ENCODE peak calls at places on chromosomes 2 and 18, in seven cellular contexts. One of them, this sample, is unnamed.

GRCh38 chr18:35131387-35132283 is 90.4 kb downstream of the MAPRE2 start:
- DNase-seq in esophagus squamous epithelium: no peak
- DNase-seq in GM12865: no peak
- DNase-seq in NCI-H1694 treated with DMSO at 0.1 percent for 48 hours: no peak
- DNase-seq in NCI-H1105: no peak
- DNase-seq in thoracic aorta: no peak
- DNase-seq in psoas muscle: no peak
- DNase-seq in this sample: no peak

GRCh38 chr2:241207151-241207550 is 18.7 kb downstream of the ANO7 start:
- DNase-seq in esophagus squamous epithelium: no peak
- DNase-seq in GM12865: no peak
- DNase-seq in NCI-H1694 treated with DMSO at 0.1 percent for 48 hours: no peak
- DNase-seq in NCI-H1105: no peak
- DNase-seq in thoracic aorta: no peak
- DNase-seq in psoas muscle: no peak
- DNase-seq in this sample: no peak

GRCh38 chr18:75336767-75337166 is 90.7 kb downstream of the SMIM21 start:
- DNase-seq in esophagus squamous epithelium: no peak
- DNase-seq in GM12865: no peak
- DNase-seq in NCI-H1694 treated with DMSO at 0.1 percent for 48 hours: no peak
- DNase-seq in NCI-H1105: no peak
- DNase-seq in thoracic aorta: no peak
- DNase-seq in psoas muscle: no peak
- DNase-seq in this sample: no peak

GRCh38 chr2:191251014-191251413 is 5.8 kb downstream of the MYO1B start:
- DNase-seq in esophagus squamous epithelium: no peak
- DNase-seq in GM12865: no peak
- DNase-seq in NCI-H1694 treated with DMSO at 0.1 percent for 48 hours: no peak
- DNase-seq in NCI-H1105: no peak
- DNase-seq in thoracic aorta: no peak
- DNase-seq in psoas muscle: no peak
- DNase-seq in this sample: no peak

GRCh38 chr2:21372654-21373053 is 248.9 kb downstream of the TDRD15 start:
- DNase-seq in esophagus squamous epithelium: no peak
- DNase-seq in GM12865: peak; percentile 26
- DNase-seq in NCI-H1694 treated with DMSO at 0.1 percent for 48 hours: peak; percentile 55
- DNase-seq in NCI-H1105: no peak
- DNase-seq in thoracic aorta: no peak
- DNase-seq in psoas muscle: no peak
- DNase-seq in this sample: peak; percentile 1

GRCh38 chr2:172817411-172817810 is 81.8 kb downstream of the RAPGEF4 start:
- DNase-seq in esophagus squamous epithelium: no peak
- DNase-seq in GM12865: no peak
- DNase-seq in NCI-H1694 treated with DMSO at 0.1 percent for 48 hours: no peak
- DNase-seq in NCI-H1105: no peak
- DNase-seq in thoracic aorta: no peak
- DNase-seq in psoas muscle: no peak
- DNase-seq in this sample: no peak

GRCh38 chr2:2591542-2591940 is 260.5 kb upstream of the MYT1L start:
- DNase-seq in esophagus squamous epithelium: no peak
- DNase-seq in GM12865: no peak
- DNase-seq in NCI-H1694 treated with DMSO at 0.1 percent for 48 hours: no peak
- DNase-seq in NCI-H1105: no peak
- DNase-seq in thoracic aorta: no peak
- DNase-seq in psoas muscle: no peak
- DNase-seq in this sample: no peak

GRCh38 chr2:150013011-150013410 is 425.4 kb upstream of the MMADHC start:
- DNase-seq in esophagus squamous epithelium: no peak
- DNase-seq in GM12865: no peak
- DNase-seq in NCI-H1694 treated with DMSO at 0.1 percent for 48 hours: no peak
- DNase-seq in NCI-H1105: no peak
- DNase-seq in thoracic aorta: no peak
- DNase-seq in psoas muscle: peak; percentile 43
- DNase-seq in this sample: no peak

GRCh38 chr2:238421695-238422035 is 5.1 kb upstream of the ASB1 start:
- DNase-seq in esophagus squamous epithelium: no peak
- DNase-seq in GM12865: no peak
- DNase-seq in NCI-H1694 treated with DMSO at 0.1 percent for 48 hours: no peak
- DNase-seq in NCI-H1105: no peak
- DNase-seq in thoracic aorta: no peak
- DNase-seq in psoas muscle: no peak
- DNase-seq in this sample: no peak

GRCh38 chr2:52936029-52936428 is 831.6 kb upstream of the CHAC2 start:
- DNase-seq in esophagus squamous epithelium: no peak
- DNase-seq in GM12865: no peak
- DNase-seq in NCI-H1694 treated with DMSO at 0.1 percent for 48 hours: no peak
- DNase-seq in NCI-H1105: no peak
- DNase-seq in thoracic aorta: no peak
- DNase-seq in psoas muscle: no peak
- DNase-seq in this sample: no peak

GRCh38 chr18:28584726-28585125 is 407.8 kb upstream of the CDH2 start:
- DNase-seq in esophagus squamous epithelium: no peak
- DNase-seq in GM12865: no peak
- DNase-seq in NCI-H1694 treated with DMSO at 0.1 percent for 48 hours: no peak
- DNase-seq in NCI-H1105: no peak
- DNase-seq in thoracic aorta: no peak
- DNase-seq in psoas muscle: no peak
- DNase-seq in this sample: no peak

GRCh38 chr18:9454061-9454703 is 21.1 kb upstream of the RALBP1 start:
- DNase-seq in esophagus squamous epithelium: no peak
- DNase-seq in GM12865: no peak
- DNase-seq in NCI-H1694 treated with DMSO at 0.1 percent for 48 hours: no peak
- DNase-seq in NCI-H1105: no peak
- DNase-seq in thoracic aorta: no peak
- DNase-seq in psoas muscle: no peak
- DNase-seq in this sample: no peak

GRCh38 chr2:165952600-165953210 is 871 bp downstream of the TTC21B start:
- DNase-seq in esophagus squamous epithelium: no peak
- DNase-seq in GM12865: no peak
- DNase-seq in NCI-H1694 treated with DMSO at 0.1 percent for 48 hours: peak; percentile 24
- DNase-seq in NCI-H1105: no peak
- DNase-seq in thoracic aorta: no peak
- DNase-seq in psoas muscle: no peak
- DNase-seq in this sample: peak; percentile 42

GRCh38 chr2:197159681-197160211 is 150.8 kb downstream of the ANKRD44 start:
- DNase-seq in esophagus squamous epithelium: no peak
- DNase-seq in GM12865: peak; percentile 51
- DNase-seq in NCI-H1694 treated with DMSO at 0.1 percent for 48 hours: no peak
- DNase-seq in NCI-H1105: no peak
- DNase-seq in thoracic aorta: no peak
- DNase-seq in psoas muscle: no peak
- DNase-seq in this sample: no peak

GRCh38 chr2:54620948-54621347 is 102.5 kb upstream of the EML6 start:
- DNase-seq in esophagus squamous epithelium: no peak
- DNase-seq in GM12865: no peak
- DNase-seq in NCI-H1694 treated with DMSO at 0.1 percent for 48 hours: no peak
- DNase-seq in NCI-H1105: no peak
- DNase-seq in thoracic aorta: no peak
- DNase-seq in psoas muscle: no peak
- DNase-seq in this sample: no peak

GRCh38 chr2:84861539-84861938 is 19.3 kb downstream of the TRABD2A start:
- DNase-seq in esophagus squamous epithelium: no peak
- DNase-seq in GM12865: no peak
- DNase-seq in NCI-H1694 treated with DMSO at 0.1 percent for 48 hours: no peak
- DNase-seq in NCI-H1105: no peak
- DNase-seq in thoracic aorta: no peak
- DNase-seq in psoas muscle: no peak
- DNase-seq in this sample: no peak

GRCh38 chr2:47043142-47043890 is 111.8 kb downstream of the STPG4 start:
- DNase-seq in esophagus squamous epithelium: no peak
- DNase-seq in GM12865: no peak
- DNase-seq in NCI-H1694 treated with DMSO at 0.1 percent for 48 hours: peak; percentile 85
- DNase-seq in NCI-H1105: no peak
- DNase-seq in thoracic aorta: no peak
- DNase-seq in psoas muscle: peak; percentile 83
- DNase-seq in this sample: no peak

GRCh38 chr18:2529154-2529553 is 42.2 kb downstream of the METTL4 start:
- DNase-seq in esophagus squamous epithelium: no peak
- DNase-seq in GM12865: no peak
- DNase-seq in NCI-H1694 treated with DMSO at 0.1 percent for 48 hours: no peak
- DNase-seq in NCI-H1105: no peak
- DNase-seq in thoracic aorta: no peak
- DNase-seq in psoas muscle: no peak
- DNase-seq in this sample: no peak

GRCh38 chr2:177972123-177972522 is 100.5 kb downstream of the PDE11A start:
- DNase-seq in esophagus squamous epithelium: no peak
- DNase-seq in GM12865: no peak
- DNase-seq in NCI-H1694 treated with DMSO at 0.1 percent for 48 hours: no peak
- DNase-seq in NCI-H1105: no peak
- DNase-seq in thoracic aorta: no peak
- DNase-seq in psoas muscle: no peak
- DNase-seq in this sample: no peak

GRCh38 chr2:112691761-112692370 is 29.0 kb upstream of the NT5DC4 start:
- DNase-seq in esophagus squamous epithelium: no peak
- DNase-seq in GM12865: peak; percentile 8
- DNase-seq in NCI-H1694 treated with DMSO at 0.1 percent for 48 hours: peak; percentile 20
- DNase-seq in NCI-H1105: no peak
- DNase-seq in thoracic aorta: no peak
- DNase-seq in psoas muscle: no peak
- DNase-seq in this sample: no peak

GRCh38 chr2:215752436-215752835 is 260.9 kb downstream of the MREG start:
- DNase-seq in esophagus squamous epithelium: no peak
- DNase-seq in GM12865: no peak
- DNase-seq in NCI-H1694 treated with DMSO at 0.1 percent for 48 hours: no peak
- DNase-seq in NCI-H1105: no peak
- DNase-seq in thoracic aorta: no peak
- DNase-seq in psoas muscle: no peak
- DNase-seq in this sample: no peak

GRCh38 chr2:100592226-100592625 is 29.4 kb downstream of the PDCL3 start:
- DNase-seq in esophagus squamous epithelium: no peak
- DNase-seq in GM12865: no peak
- DNase-seq in NCI-H1694 treated with DMSO at 0.1 percent for 48 hours: no peak
- DNase-seq in NCI-H1105: no peak
- DNase-seq in thoracic aorta: no peak
- DNase-seq in psoas muscle: no peak
- DNase-seq in this sample: no peak

GRCh38 chr2:213806125-213806726 is 522.0 kb downstream of the SPAG16 start:
- DNase-seq in esophagus squamous epithelium: no peak
- DNase-seq in GM12865: peak; percentile 23
- DNase-seq in NCI-H1694 treated with DMSO at 0.1 percent for 48 hours: peak; percentile 17
- DNase-seq in NCI-H1105: peak; percentile 8
- DNase-seq in thoracic aorta: no peak
- DNase-seq in psoas muscle: no peak
- DNase-seq in this sample: no peak

This sample was measured in cerebellar cortex.